ENCODE peak calls at places on chromosome 17, in five cellular contexts. R is Peyer's patch, A is right lobe of liver, I is sigmoid colon, E is H54. S is an unnamed sample.

GRCh38 chr17:61208301-61209098 is 191.1 kb upstream of the TBX2 start:
- DNase-seq in R (no peak), A (no peak), I (no peak), E (no peak), S (no peak)

GRCh38 chr17:35740997-35741931 is 9.8 kb downstream of the RASL10B start:
- DNase-seq in R (no peak), A (no peak), I (peak), E (no peak), S (peak)

GRCh38 chr17:44069974-44070454 is 521 bp upstream of the G6PC3 start:
- DNase-seq in R (no peak), A (no peak), I (no peak), E (no peak), S (peak)

GRCh38 chr17:37392024-37392590 is 14.5 kb downstream of the ACACA start:
- DNase-seq in R (no peak), A (no peak), I (no peak), E (no peak), S (no peak)

GRCh38 chr17:236641-237405 is 55.4 kb upstream of the DOC2B start:
- DNase-seq in R (no peak), A (peak), I (peak), E (no peak), S (no peak)

GRCh38 chr17:17077861-17078732 is 35.8 kb downstream of the MPRIP start:
- DNase-seq in R (peak), A (peak), I (peak), E (no peak), S (no peak)

GRCh38 chr17:73003487-73003886 is 89.0 kb downstream of the SLC39A11 start:
- DNase-seq in R (peak), A (peak), I (no peak), E (no peak), S (no peak)

GRCh38 chr17:5468075-5468473 is 708 bp downstream of the DHX33 start:
- DNase-seq in R (no peak), A (no peak), I (no peak), E (no peak), S (peak)

GRCh38 chr17:50514936-50515702 is 6.9 kb downstream of the MYCBPAP start:
- DNase-seq in R (no peak), A (peak), I (peak), E (no peak), S (no peak)

GRCh38 chr17:2904135-2904534 is 107.9 kb downstream of the RAP1GAP2 start:
- DNase-seq in R (peak), A (no peak), I (no peak), E (no peak), S (no peak)
- TF ChIP-seq POLR2A in R (no peak), A (no peak), I (no peak), E (no peak), S (no peak)

DNA sequence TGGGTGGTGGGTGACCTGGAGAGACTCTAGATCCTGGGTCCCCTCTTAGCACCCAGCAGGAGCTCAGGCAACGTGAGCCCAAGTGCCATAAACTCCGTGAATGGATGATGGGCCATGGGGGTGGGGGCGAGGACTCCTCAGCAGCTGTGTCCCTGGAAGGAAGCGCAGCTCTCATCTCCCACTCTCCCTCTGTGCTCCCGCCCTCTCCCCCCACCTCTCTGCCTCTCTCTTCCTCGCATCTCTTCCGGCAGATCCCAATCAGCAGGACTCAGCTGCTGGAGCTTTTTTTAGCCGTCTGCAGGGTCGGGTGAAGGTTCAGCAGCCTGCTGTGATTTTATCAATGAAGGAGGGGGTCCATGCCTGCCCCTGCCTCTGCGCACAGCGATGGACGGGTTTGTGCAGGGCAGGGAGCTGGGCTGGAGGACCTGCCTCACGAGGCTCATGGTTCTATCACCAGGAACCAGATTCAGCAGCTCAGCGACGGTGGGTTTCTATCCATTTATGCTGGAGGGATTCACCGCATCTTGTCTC is 8.3 kb downstream of the CCR7 start:
- DNase-seq in R (peak), A (no peak), I (no peak), E (no peak), S (no peak)
- TF ChIP-seq POLR2A in R (no peak), A (no peak), I (no peak), E (no peak), S (no peak)

GRCh38 chr17:80832888-80833583 is 158.6 kb upstream of the CHMP6 start:
- DNase-seq in R (peak), A (peak), I (peak), E (peak), S (peak)
- TF ChIP-seq POLR2A in R (peak), A (peak), I (peak), E (peak), S (peak)

DNA sequence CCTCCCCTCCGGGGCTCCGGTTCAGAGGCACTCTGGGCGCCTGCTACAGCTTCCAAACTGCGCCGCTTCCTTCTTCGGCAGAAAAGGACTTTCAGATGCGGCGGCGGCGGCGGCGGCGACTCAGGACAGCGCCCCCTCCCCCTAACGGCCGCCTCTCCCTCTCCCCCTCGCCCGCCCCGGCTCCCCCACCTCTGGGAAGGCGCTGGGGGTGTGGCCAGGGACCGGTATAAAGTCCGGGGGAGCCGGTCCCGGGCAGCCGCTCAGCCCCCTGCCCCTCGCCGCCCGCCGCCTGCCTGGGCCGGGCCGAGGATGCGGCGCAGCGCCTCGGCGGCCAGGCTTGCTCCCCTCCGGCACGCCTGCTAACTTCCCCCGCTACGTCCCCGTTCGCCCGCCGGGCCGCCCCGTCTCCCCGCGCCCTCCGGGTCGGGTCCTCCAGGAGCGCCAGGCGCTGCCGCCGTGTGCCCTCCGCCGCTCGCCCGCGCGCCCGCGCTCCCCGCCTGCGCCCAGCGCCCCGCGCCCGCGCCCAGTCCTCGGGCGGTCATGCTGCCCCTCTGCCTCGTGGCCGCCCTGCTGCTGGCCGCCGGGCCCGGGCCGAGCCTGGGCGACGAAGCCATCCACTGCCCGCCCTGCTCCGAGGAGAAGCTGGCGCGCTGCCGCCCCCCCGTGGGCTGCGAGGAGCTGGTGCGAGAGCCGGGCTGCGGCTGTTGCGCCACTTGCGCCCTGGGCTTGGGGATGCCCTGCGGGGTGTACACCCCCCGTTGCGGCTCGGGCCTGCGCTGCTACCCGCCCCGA is at the start of gene IGFBP4:
- DNase-seq in R (peak), A (peak), I (peak), E (peak), S (peak)
- TF ChIP-seq POLR2A in R (peak), A (peak), I (no peak), E (peak), S (no peak)

GRCh38 chr17:74827800-74828199 is 31.9 kb downstream of the GRIN2C start:
- DNase-seq in R (no peak), A (no peak), I (no peak), E (no peak), S (no peak)
- TF ChIP-seq POLR2A in R (no peak), A (no peak), I (no peak), E (no peak), S (no peak)

DNA sequence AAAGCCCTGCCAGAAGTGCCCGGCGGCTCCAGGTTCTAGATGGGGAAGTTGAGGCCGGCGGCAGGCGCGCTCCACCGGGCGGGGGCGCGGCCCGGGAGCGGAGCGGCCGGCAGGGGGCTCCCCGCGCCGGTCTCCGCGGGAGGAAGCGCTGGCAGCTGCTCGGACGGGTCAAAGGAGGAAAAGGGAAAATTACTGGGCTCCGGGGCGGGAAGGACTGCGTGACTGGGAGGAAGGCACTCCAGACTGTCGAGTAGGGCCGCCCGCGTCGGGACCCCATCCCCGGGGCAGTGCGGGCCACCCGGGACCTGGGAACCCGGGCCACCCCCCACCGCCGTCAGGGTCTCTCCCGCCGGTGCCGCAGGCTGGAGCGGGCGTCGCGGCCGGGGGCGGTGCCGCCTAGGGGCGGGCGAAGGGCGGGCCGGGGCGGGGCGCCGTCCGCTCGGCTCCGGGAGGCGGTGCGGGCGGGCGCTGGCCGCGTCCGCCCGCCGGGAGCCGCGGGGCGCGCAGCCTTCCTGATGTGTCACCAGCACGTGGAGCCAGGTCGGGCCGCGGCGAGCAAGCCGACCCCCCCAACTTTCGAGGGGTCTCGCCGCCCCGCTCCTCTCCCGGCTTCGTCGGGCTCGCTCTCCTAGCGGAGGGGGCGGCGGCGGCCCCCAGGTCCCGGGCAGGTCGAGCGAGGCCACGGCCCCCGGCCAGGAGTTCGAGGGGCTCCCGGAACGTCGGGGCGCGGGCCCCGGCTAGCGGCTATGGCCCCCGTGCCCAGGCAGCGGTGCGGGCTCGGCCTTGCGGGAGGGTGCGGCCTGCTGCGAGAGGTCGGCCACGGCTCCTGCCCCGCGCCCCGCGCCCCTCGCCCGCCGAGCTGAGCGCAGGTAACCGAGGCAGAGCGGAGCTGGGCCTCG is 167.5 kb downstream of the RAB11FIP4 start:
- DNase-seq in R (peak), A (peak), I (peak), E (peak), S (peak)
- TF ChIP-seq POLR2A in R (peak), A (peak), I (no peak), E (peak), S (no peak)

DNA sequence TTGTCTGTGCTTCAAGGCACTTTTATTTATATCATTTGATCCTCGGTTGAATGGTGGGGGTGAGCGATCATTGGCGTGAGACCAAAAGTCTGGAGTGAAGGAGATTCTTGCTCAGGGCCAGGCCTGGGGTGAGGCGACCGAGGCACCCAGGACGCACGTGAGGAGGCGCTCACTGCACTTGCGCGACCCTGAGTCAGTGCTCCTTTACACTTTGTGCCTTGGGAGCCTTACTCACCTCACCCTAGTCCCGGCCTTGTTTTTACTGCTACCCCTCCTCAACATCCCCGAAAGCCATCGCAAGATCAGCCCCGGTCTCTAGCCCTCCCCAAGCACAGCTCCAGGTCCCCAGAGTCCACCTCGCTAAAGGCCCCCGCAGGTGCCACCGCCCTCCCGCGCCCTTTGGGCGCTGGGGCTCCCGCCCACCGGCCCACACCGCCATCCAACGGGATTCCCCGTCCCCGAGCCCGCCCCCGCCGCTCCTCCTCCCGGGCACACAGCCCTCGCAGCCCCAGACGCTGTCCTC is 496 bp downstream of the EZH1 start:
- DNase-seq in R (peak), A (peak), I (peak), E (peak), S (peak)
- TF ChIP-seq POLR2A in R (no peak), A (no peak), I (no peak), E (no peak), S (no peak)

GRCh38 chr17:1829189-1829578 is 518 bp downstream of the SMYD4 start:
- DNase-seq in R (peak), A (peak), I (peak), E (peak), S (no peak)

GRCh38 chr17:1834378-1835149 is 4.8 kb downstream of the RPA1 start:
- DNase-seq in R (no peak), A (no peak), I (no peak), E (no peak), S (no peak)

GRCh38 chr17:1830288-1830687 is 483 bp downstream of the RPA1 start:
- DNase-seq in R (no peak), A (no peak), I (no peak), E (peak), S (peak)

DNA sequence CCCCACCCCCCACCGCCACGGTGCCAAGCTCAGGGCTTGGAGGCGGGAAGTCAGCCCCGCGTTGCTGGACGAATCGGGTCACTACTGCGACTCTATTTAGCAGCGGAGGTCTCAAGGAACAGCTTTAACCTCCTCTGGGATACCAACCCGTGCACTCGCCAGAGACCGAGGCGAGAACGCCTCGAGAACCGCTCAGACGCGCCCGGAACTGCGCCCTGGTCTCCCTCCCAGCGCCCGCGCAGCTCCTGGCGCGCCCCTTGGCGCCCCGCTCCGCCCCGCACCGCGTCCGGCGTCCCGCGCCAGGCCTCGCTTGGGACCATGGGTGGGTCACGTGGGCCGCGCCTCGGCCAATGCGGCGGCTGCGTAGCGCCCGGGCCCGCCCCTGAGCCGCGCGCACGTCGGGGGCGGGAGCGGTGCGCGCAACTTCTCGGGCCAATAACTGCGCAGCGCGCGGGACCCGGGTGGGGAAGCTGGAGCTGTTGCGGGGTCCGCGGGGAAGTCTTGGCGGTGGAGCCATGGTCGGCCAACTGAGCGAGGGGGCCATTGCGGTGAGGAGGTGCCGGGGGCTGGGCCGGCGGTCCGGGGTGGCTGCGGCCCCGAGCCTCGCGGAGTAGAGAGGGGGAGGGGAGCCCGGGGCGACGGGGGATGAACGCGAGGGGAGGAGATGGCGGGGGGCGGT is at the start of the genes RPA1 and SMYD4:
- DNase-seq in R (peak), A (peak), I (peak), E (peak), S (peak)
- TF ChIP-seq POLR2A in R (peak), A (peak), I (peak), E (peak), S (peak)

S was measured in erythroblast.